ENCODE peak calls at places on chromosomes 4 and X, in nine cellular contexts. K is A549, A is GM13976, R is GM04504, S is GM23248, U is smooth muscle cell of the brain vasculature, Q is fibroblast of lung, B is T-helper 9 cell, W is MCF 10A. H is an unnamed sample.

GRCh38 chr4:2256781-2257191 is 5.1 kb downstream of the MXD4 start:
- DNase-seq in K (no peak), A (no peak), R (no peak), S (no peak), U (no peak), Q (no peak), B (no peak), W (peak), H (no peak)

GRCh38 chrX:123267220-123267619 is 83.1 kb downstream of the GRIA3 start:
- DNase-seq in K (no peak), A (no peak), R (peak), S (peak), U (no peak), Q (no peak), B (no peak), W (no peak), H (no peak)

GRCh38 chr4:39635023-39635422 is 3.6 kb downstream of the SMIM14 start:
- DNase-seq in K (no peak), A (no peak), R (no peak), S (peak), U (no peak), Q (no peak), B (no peak), W (no peak), H (no peak)

GRCh38 chr4:9875516-9875915 is 94.1 kb downstream of the DRD5 start:
- DNase-seq in K (no peak), A (no peak), R (no peak), S (no peak), U (no peak), Q (no peak), B (no peak), W (no peak), H (no peak)

GRCh38 chrX:127459784-127460183 is 592.4 kb downstream of the ACTRT1 start:
- DNase-seq in K (no peak), A (no peak), R (no peak), S (no peak), U (no peak), Q (no peak), B (no peak), W (peak), H (no peak)

GRCh38 chr4:45741897-45742296 is 382.0 kb downstream of the GABRG1 start:
- DNase-seq in K (peak), A (no peak), R (no peak), S (no peak), U (no peak), Q (no peak), B (no peak), W (peak), H (no peak)

GRCh38 chr4:37422102-37422501 is 177.6 kb downstream of the NWD2 start:
- DNase-seq in K (no peak), A (no peak), R (no peak), S (no peak), U (no peak), Q (no peak), B (no peak), W (no peak), H (no peak)

GRCh38 chrX:68837119-68837518 is 8.3 kb downstream of the EFNB1 start:
- DNase-seq in K (no peak), A (no peak), R (no peak), S (no peak), U (no peak), Q (no peak), B (no peak), W (no peak), H (no peak)

GRCh38 chrX:22800806-22801205 is 199.0 kb upstream of the DDX53 start:
- DNase-seq in K (no peak), A (no peak), R (peak), S (peak), U (no peak), Q (no peak), B (no peak), W (no peak), H (no peak)

GRCh38 chrX:18613930-18614639 is 57.8 kb downstream of the RS1 start:
- DNase-seq in K (no peak), A (no peak), R (no peak), S (no peak), U (no peak), Q (no peak), B (no peak), W (no peak), H (no peak)

GRCh38 chr4:46258436-46258835 is 131.5 kb downstream of the GABRA2 start:
- DNase-seq in K (no peak), A (no peak), R (no peak), S (no peak), U (no peak), Q (no peak), B (no peak), W (no peak), H (no peak)